ENCODE peak calls at places on chromosome 1, in seven cellular contexts. One of them, this sample, is unnamed.

GRCh38 chr1:237736372-237737029 is 154.2 kb downstream of the ZP4 start:
- DNase-seq in H1: peak; percentile 50
- DNase-seq in sigmoid colon: no peak
- DNase-seq in suprapubic skin: no peak
- DNase-seq in stomach: no peak
- DNase-seq in esophagus muscularis mucosa: no peak
- DNase-seq in SK-N-SH: peak; percentile 14
- DNase-seq in this sample: no peak

GRCh38 chr1:54683453-54683852 is 32.2 kb upstream of the TTC4 start:
- DNase-seq in H1: no peak
- DNase-seq in sigmoid colon: no peak
- DNase-seq in suprapubic skin: no peak
- DNase-seq in stomach: no peak
- DNase-seq in esophagus muscularis mucosa: no peak
- DNase-seq in SK-N-SH: no peak
- DNase-seq in this sample: no peak

GRCh38 chr1:153679337-153680119 is 1.0 kb downstream of the NPR1 start:
- DNase-seq in H1: peak; percentile 68
- DNase-seq in sigmoid colon: no peak
- DNase-seq in suprapubic skin: no peak
- DNase-seq in stomach: no peak
- DNase-seq in esophagus muscularis mucosa: no peak
- DNase-seq in SK-N-SH: peak; percentile 75
- DNase-seq in this sample: no peak

GRCh38 chr1:153598309-153599172 is 14.4 kb downstream of the S100A16 start:
- DNase-seq in H1: peak; percentile 63
- DNase-seq in sigmoid colon: peak; percentile 28
- DNase-seq in suprapubic skin: no peak
- DNase-seq in stomach: no peak
- DNase-seq in esophagus muscularis mucosa: no peak
- DNase-seq in SK-N-SH: no peak
- DNase-seq in this sample: peak; percentile 23

GRCh38 chr1:229344937-229345684 is 2.3 kb upstream of the CCSAP start:
- DNase-seq in H1: no peak
- DNase-seq in sigmoid colon: no peak
- DNase-seq in suprapubic skin: no peak
- DNase-seq in stomach: no peak
- DNase-seq in esophagus muscularis mucosa: no peak
- DNase-seq in SK-N-SH: no peak
- DNase-seq in this sample: no peak

GRCh38 chr1:65066766-65067490 is 81.1 kb upstream of the AK4 start:
- DNase-seq in H1: peak; percentile 73
- DNase-seq in sigmoid colon: peak; percentile 98
- DNase-seq in suprapubic skin: peak; percentile 96
- DNase-seq in stomach: peak; percentile 95
- DNase-seq in esophagus muscularis mucosa: peak; percentile 98
- DNase-seq in SK-N-SH: peak; percentile 87
- DNase-seq in this sample: peak; percentile 94

GRCh38 chr1:41656088-41656487 is 171.6 kb upstream of the EDN2 start:
- DNase-seq in H1: no peak
- DNase-seq in sigmoid colon: no peak
- DNase-seq in suprapubic skin: peak; percentile 36
- DNase-seq in stomach: no peak
- DNase-seq in esophagus muscularis mucosa: no peak
- DNase-seq in SK-N-SH: no peak
- DNase-seq in this sample: no peak

GRCh38 chr1:8211620-8212442 is 106.1 kb upstream of the SLC45A1 start:
- DNase-seq in H1: no peak
- DNase-seq in sigmoid colon: peak; percentile 73
- DNase-seq in suprapubic skin: peak; percentile 77
- DNase-seq in stomach: peak; percentile 37
- DNase-seq in esophagus muscularis mucosa: no peak
- DNase-seq in SK-N-SH: no peak
- DNase-seq in this sample: peak; percentile 26

GRCh38 chr1:36134805-36135339 is 9.8 kb upstream of the COL8A2 start:
- DNase-seq in H1: peak; percentile 90
- DNase-seq in sigmoid colon: no peak
- DNase-seq in suprapubic skin: no peak
- DNase-seq in stomach: peak; percentile 55
- DNase-seq in esophagus muscularis mucosa: no peak
- DNase-seq in SK-N-SH: peak; percentile 86
- DNase-seq in this sample: peak; percentile 45

GRCh38 chr1:162136760-162137537 is 67.5 kb downstream of the NOS1AP start:
- DNase-seq in H1: no peak
- DNase-seq in sigmoid colon: no peak
- DNase-seq in suprapubic skin: no peak
- DNase-seq in stomach: no peak
- DNase-seq in esophagus muscularis mucosa: no peak
- DNase-seq in SK-N-SH: no peak
- DNase-seq in this sample: no peak

GRCh38 chr1:11800756-11801433 is 4.9 kb downstream of the MTHFR start:
- DNase-seq in H1: no peak
- DNase-seq in sigmoid colon: peak; percentile 64
- DNase-seq in suprapubic skin: peak; percentile 40
- DNase-seq in stomach: no peak
- DNase-seq in esophagus muscularis mucosa: no peak
- DNase-seq in SK-N-SH: no peak
- DNase-seq in this sample: no peak

DNA sequence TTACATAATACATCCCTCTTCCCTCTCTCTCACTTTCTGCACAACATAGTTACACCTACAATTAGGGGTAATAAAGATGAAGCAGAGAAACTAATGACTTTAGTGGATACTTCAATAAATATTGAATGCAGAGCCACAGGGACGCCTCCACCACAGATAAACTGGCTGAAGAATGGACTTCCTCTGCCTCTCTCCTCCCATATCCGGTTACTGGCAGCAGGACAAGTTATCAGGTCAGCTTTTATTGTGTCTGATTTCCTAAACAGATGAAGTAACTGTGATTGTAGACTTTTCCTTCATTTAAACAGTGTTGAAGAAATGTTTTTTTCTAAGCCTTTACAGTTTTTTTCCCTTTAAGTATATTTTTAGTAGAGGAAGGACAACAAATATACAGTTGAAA is 281.6 kb downstream of the TPR start:
- DNase-seq in H1: no peak
- DNase-seq in sigmoid colon: no peak
- DNase-seq in suprapubic skin: no peak
- DNase-seq in stomach: no peak
- DNase-seq in esophagus muscularis mucosa: no peak
- DNase-seq in SK-N-SH: no peak
- DNase-seq in this sample: no peak
- H3K27ac ChIP-seq in H1: no peak overlapping the region
- H3K27ac ChIP-seq in sigmoid colon: no peak overlapping the region
- H3K27ac ChIP-seq in suprapubic skin: no peak overlapping the region
- H3K27ac ChIP-seq in stomach: no peak overlapping the region
- H3K27ac ChIP-seq in esophagus muscularis mucosa: no peak overlapping the region
- H3K27ac ChIP-seq in SK-N-SH: peak overlapping the region; percentile 31
- H3K27ac ChIP-seq in this sample: no peak overlapping the region

GRCh38 chr1:39395357-39395831 is 96.0 kb upstream of the BMP8A start:
- DNase-seq in H1: no peak
- DNase-seq in sigmoid colon: no peak
- DNase-seq in suprapubic skin: no peak
- DNase-seq in stomach: no peak
- DNase-seq in esophagus muscularis mucosa: no peak
- DNase-seq in SK-N-SH: no peak
- DNase-seq in this sample: no peak

GRCh38 chr1:39394059-39394458 is 97.4 kb upstream of the BMP8A start:
- DNase-seq in H1: no peak
- DNase-seq in sigmoid colon: no peak
- DNase-seq in suprapubic skin: no peak
- DNase-seq in stomach: no peak
- DNase-seq in esophagus muscularis mucosa: no peak
- DNase-seq in SK-N-SH: no peak
- DNase-seq in this sample: no peak

GRCh38 chr1:39392851-39393573 is 98.4 kb upstream of the BMP8A start:
- DNase-seq in H1: no peak
- DNase-seq in sigmoid colon: no peak
- DNase-seq in suprapubic skin: no peak
- DNase-seq in stomach: no peak
- DNase-seq in esophagus muscularis mucosa: no peak
- DNase-seq in SK-N-SH: no peak
- DNase-seq in this sample: no peak

GRCh38 chr1:39393645-39394044 is 97.8 kb upstream of the BMP8A start:
- DNase-seq in H1: no peak
- DNase-seq in sigmoid colon: no peak
- DNase-seq in suprapubic skin: no peak
- DNase-seq in stomach: no peak
- DNase-seq in esophagus muscularis mucosa: no peak
- DNase-seq in SK-N-SH: no peak
- DNase-seq in this sample: no peak

GRCh38 chr1:39394598-39394997 is 96.8 kb upstream of the BMP8A start:
- DNase-seq in H1: no peak
- DNase-seq in sigmoid colon: no peak
- DNase-seq in suprapubic skin: no peak
- DNase-seq in stomach: no peak
- DNase-seq in esophagus muscularis mucosa: no peak
- DNase-seq in SK-N-SH: no peak
- DNase-seq in this sample: no peak
- TF ChIP-seq EP300 in H1: no peak
- TF ChIP-seq EP300 in sigmoid colon: no peak
- TF ChIP-seq EP300 in suprapubic skin: no peak
- TF ChIP-seq EP300 in stomach: no peak
- TF ChIP-seq EP300 in esophagus muscularis mucosa: no peak
- TF ChIP-seq EP300 in SK-N-SH: no peak
- TF ChIP-seq EP300 in this sample: no peak

GRCh38 chr1:1873186-1873585 is 17.7 kb downstream of the GNB1 start:
- DNase-seq in H1: no peak
- DNase-seq in sigmoid colon: no peak
- DNase-seq in suprapubic skin: no peak
- DNase-seq in stomach: peak; percentile 74
- DNase-seq in esophagus muscularis mucosa: no peak
- DNase-seq in SK-N-SH: no peak
- DNase-seq in this sample: peak; percentile 77
- TF ChIP-seq POLR2AphosphoS5 in H1: no peak
- TF ChIP-seq POLR2AphosphoS5 in sigmoid colon: no peak
- TF ChIP-seq POLR2AphosphoS5 in suprapubic skin: no peak
- TF ChIP-seq POLR2AphosphoS5 in stomach: no peak
- TF ChIP-seq POLR2AphosphoS5 in esophagus muscularis mucosa: no peak
- TF ChIP-seq POLR2AphosphoS5 in SK-N-SH: no peak
- TF ChIP-seq POLR2AphosphoS5 in this sample: no peak

DNA sequence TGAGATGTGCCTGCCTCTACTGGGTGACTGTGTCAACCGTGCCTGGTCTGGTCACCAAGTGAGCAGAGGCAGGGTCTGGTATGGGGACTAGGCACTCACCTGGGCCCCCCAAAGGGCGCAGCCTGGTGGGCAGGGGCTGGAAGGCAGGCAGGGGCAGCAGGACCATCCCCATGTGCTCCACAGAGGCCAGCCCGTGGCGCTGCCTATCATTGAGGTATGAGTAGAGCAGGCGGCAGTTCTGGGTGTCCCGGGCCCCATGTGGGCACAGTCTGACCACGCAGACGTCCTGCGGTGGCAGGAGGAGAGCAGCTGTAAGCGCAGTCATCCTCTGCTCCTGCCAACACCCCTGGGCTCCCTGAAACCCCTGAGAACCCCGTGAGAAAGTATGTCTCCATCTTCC is 23.7 kb downstream of the SPOCD1 start:
- DNase-seq in H1: no peak
- DNase-seq in sigmoid colon: peak; percentile 53
- DNase-seq in suprapubic skin: peak; percentile 34
- DNase-seq in stomach: peak; percentile 8
- DNase-seq in esophagus muscularis mucosa: no peak
- DNase-seq in SK-N-SH: no peak
- DNase-seq in this sample: no peak
- H3K27ac ChIP-seq in H1: no peak overlapping the region
- H3K27ac ChIP-seq in sigmoid colon: no peak overlapping the region
- H3K27ac ChIP-seq in suprapubic skin: no peak overlapping the region
- H3K27ac ChIP-seq in stomach: no peak overlapping the region
- H3K27ac ChIP-seq in esophagus muscularis mucosa: no peak overlapping the region
- H3K27ac ChIP-seq in SK-N-SH: no peak overlapping the region
- H3K27ac ChIP-seq in this sample: no peak overlapping the region

GRCh38 chr1:85581802-85582686 is 1.5 kb downstream of the CCN1 start:
- DNase-seq in H1: peak; percentile 59
- DNase-seq in sigmoid colon: peak; percentile 79
- DNase-seq in suprapubic skin: no peak
- DNase-seq in stomach: no peak
- DNase-seq in esophagus muscularis mucosa: peak; percentile 91
- DNase-seq in SK-N-SH: peak; percentile 48
- DNase-seq in this sample: peak; percentile 25
- TF ChIP-seq EP300 in H1: no peak
- TF ChIP-seq EP300 in sigmoid colon: no peak
- TF ChIP-seq EP300 in suprapubic skin: no peak
- TF ChIP-seq EP300 in stomach: no peak
- TF ChIP-seq EP300 in esophagus muscularis mucosa: no peak
- TF ChIP-seq EP300 in SK-N-SH: no peak
- TF ChIP-seq EP300 in this sample: no peak

GRCh38 chr1:202770135-202770534 is 38.1 kb downstream of the KDM5B start:
- DNase-seq in H1: no peak
- DNase-seq in sigmoid colon: no peak
- DNase-seq in suprapubic skin: no peak
- DNase-seq in stomach: no peak
- DNase-seq in esophagus muscularis mucosa: no peak
- DNase-seq in SK-N-SH: no peak
- DNase-seq in this sample: no peak

GRCh38 chr1:202762019-202762418 is 46.2 kb downstream of the KDM5B start:
- DNase-seq in H1: no peak
- DNase-seq in sigmoid colon: no peak
- DNase-seq in suprapubic skin: no peak
- DNase-seq in stomach: no peak
- DNase-seq in esophagus muscularis mucosa: no peak
- DNase-seq in SK-N-SH: no peak
- DNase-seq in this sample: no peak

GRCh38 chr1:202760589-202760988 is 47.6 kb downstream of the KDM5B start:
- DNase-seq in H1: no peak
- DNase-seq in sigmoid colon: no peak
- DNase-seq in suprapubic skin: no peak
- DNase-seq in stomach: no peak
- DNase-seq in esophagus muscularis mucosa: no peak
- DNase-seq in SK-N-SH: no peak
- DNase-seq in this sample: no peak

GRCh38 chr1:202765726-202766125 is 42.5 kb downstream of the KDM5B start:
- DNase-seq in H1: no peak
- DNase-seq in sigmoid colon: no peak
- DNase-seq in suprapubic skin: no peak
- DNase-seq in stomach: no peak
- DNase-seq in esophagus muscularis mucosa: no peak
- DNase-seq in SK-N-SH: no peak
- DNase-seq in this sample: no peak
- TF ChIP-seq POLR2AphosphoS5 in H1: no peak
- TF ChIP-seq POLR2AphosphoS5 in sigmoid colon: no peak
- TF ChIP-seq POLR2AphosphoS5 in suprapubic skin: no peak
- TF ChIP-seq POLR2AphosphoS5 in stomach: no peak
- TF ChIP-seq POLR2AphosphoS5 in esophagus muscularis mucosa: no peak
- TF ChIP-seq POLR2AphosphoS5 in SK-N-SH: no peak
- TF ChIP-seq POLR2AphosphoS5 in this sample: no peak

DNA sequence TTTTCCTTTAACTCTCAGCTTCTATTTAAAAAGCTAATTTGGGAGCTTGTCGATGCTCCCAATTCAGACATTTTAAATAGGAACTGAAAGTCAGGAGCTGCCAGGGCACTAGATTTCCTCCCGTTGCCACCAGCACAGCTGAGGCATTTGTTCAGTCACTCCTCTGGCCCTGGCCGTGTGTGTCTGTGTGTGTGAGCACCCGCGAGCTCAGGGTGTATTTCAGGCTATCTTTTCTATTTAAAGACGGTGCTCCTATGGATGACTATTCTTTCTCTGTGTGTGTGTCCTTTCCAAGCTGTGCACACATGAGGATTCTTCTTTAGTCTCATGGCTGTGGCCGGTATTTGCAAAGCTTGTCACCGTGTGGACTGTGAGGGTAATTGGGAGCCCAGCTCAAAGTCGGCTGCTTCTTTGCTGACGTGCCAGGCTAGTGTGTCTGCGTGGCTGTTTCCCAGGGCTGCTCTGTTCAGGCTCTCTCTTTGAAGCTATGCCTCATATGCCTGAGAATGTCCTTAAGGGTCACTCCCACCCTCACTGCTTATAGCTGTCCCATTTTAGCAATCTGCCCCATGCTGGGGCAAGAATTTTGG is 3.0 kb upstream of the KCND3 start:
- DNase-seq in H1: no peak
- DNase-seq in sigmoid colon: no peak
- DNase-seq in suprapubic skin: no peak
- DNase-seq in stomach: no peak
- DNase-seq in esophagus muscularis mucosa: no peak
- DNase-seq in SK-N-SH: no peak
- DNase-seq in this sample: no peak
- H3K27ac ChIP-seq in H1: no peak overlapping the region
- H3K27ac ChIP-seq in sigmoid colon: peak overlapping the region; percentile 83
- H3K27ac ChIP-seq in suprapubic skin: no peak overlapping the region
- H3K27ac ChIP-seq in stomach: peak overlapping the region; percentile 35
- H3K27ac ChIP-seq in esophagus muscularis mucosa: no peak overlapping the region
- H3K27ac ChIP-seq in SK-N-SH: no peak overlapping the region
- H3K27ac ChIP-seq in this sample: peak overlapping the region; percentile 66